ENCODE peak calls at places on chromosome 22, in nine cellular contexts. J is SJCRH30, S is midbrain, P is AG09319, L is IMR-90, O is progenitor cell of endocrine pancreas, R is colonic mucosa, Y is EL, Q is AG08396. Z is an unnamed sample.

GRCh38 chr22:44646668-44647067 is 55.3 kb upstream of the PRR5 start:
- DNase-seq in Y (no peak), S (no peak), L (no peak), J (no peak), R (no peak), O (no peak), Q (no peak), P (no peak), Z (no peak)

GRCh38 chr22:37818397-37819099 is 4.6 kb upstream of the GALR3 start:
- DNase-seq in L (peak), P (no peak), Y (peak), O (peak), Q (peak), R (peak), S (no peak), J (peak), Z (peak)

GRCh38 chr22:48376428-48376827 is 1451.2 kb downstream of the BRD1 start:
- DNase-seq in J (no peak), Q (no peak), S (no peak), L (no peak), O (no peak), R (no peak), Y (no peak), P (no peak), Z (no peak)

GRCh38 chr22:16783930-16784354 is 41.3 kb downstream of the XKR3 start:
- DNase-seq in L (no peak), R (no peak), J (peak), P (no peak), Q (no peak), S (no peak), O (no peak), Y (no peak), Z (no peak)

GRCh38 chr22:31616315-31616980 is 45.6 kb downstream of the PISD start:
- DNase-seq in Q (no peak), L (no peak), S (no peak), J (peak), O (no peak), Y (no peak), P (no peak), R (no peak), Z (no peak)

GRCh38 chr22:50732681-50733080 is 5.3 kb upstream of the ACR start:
- DNase-seq in Y (no peak), Q (no peak), S (no peak), P (no peak), J (no peak), R (no peak), L (no peak), O (no peak), Z (no peak)

GRCh38 chr22:44580756-44581435 is 82.9 kb upstream of the RTL6 start:
- DNase-seq in J (no peak), S (no peak), P (no peak), L (no peak), R (no peak), Y (no peak), O (no peak), Q (no peak), Z (no peak)

GRCh38 chr22:48871176-48871840 is 956.4 kb downstream of the BRD1 start:
- DNase-seq in J (no peak), Y (no peak), Q (no peak), O (no peak), P (no peak), L (no peak), R (no peak), S (no peak), Z (no peak)

GRCh38 chr22:41341990-41342389 is 39.8 kb upstream of the TEF start:
- DNase-seq in Q (no peak), L (peak), O (no peak), Y (no peak), R (no peak), S (no peak), P (no peak), J (no peak), Z (peak)

GRCh38 chr22:35719212-35719869 is 1.7 kb downstream of the APOL5 start:
- DNase-seq in S (no peak), Y (no peak), R (no peak), Q (no peak), L (no peak), P (no peak), O (no peak), J (no peak), Z (no peak)

GRCh38 chr22:20578192-20578591 is 70.8 kb downstream of the MED15 start:
- DNase-seq in O (no peak), Q (no peak), L (no peak), Y (no peak), S (no peak), P (no peak), R (no peak), J (no peak), Z (no peak)

GRCh38 chr22:36301384-36301828 is 48.5 kb downstream of the APOL1 start:
- DNase-seq in Q (peak), S (peak), P (peak), J (peak), O (peak), Y (peak), R (peak), L (peak), Z (peak)

Z was measured in GM18507.